ENCODE peak calls at places on chromosomes 13 and 19, in four cellular contexts. Q is tibial artery, J is aorta, G is cardiac muscle cell. K is an unnamed sample.

GRCh38 chr13:23656637-23657036 is 86.4 kb downstream of the TNFRSF19 start:
- DNase-seq in Q (no peak), J (no peak), G (peak; percentile 73), K (no peak)

GRCh38 chr13:58994778-58995177 is 1169.0 kb downstream of the DIAPH3 start:
- DNase-seq in G (no peak), Q (no peak), J (no peak), K (no peak)

GRCh38 chr19:1064661-1065605 is 2.0 kb upstream of the ARHGAP45 start:
- DNase-seq in G (peak; percentile 72), J (peak; percentile 91), Q (peak; percentile 80), K (no peak)

GRCh38 chr13:44796597-44797517 is 192.4 kb downstream of the NUFIP1 start:
- DNase-seq in G (no peak), Q (no peak), J (no peak), K (no peak)

GRCh38 chr19:30692517-30692870 is 320.3 kb downstream of the ZNF536 start:
- DNase-seq in J (no peak), Q (no peak), G (peak; percentile 4), K (no peak)

GRCh38 chr13:107276936-107277335 is 709.0 kb upstream of the ARGLU1 start:
- DNase-seq in J (no peak), G (no peak), Q (no peak), K (no peak)

GRCh38 chr19:6751189-6751588 is 11.7 kb downstream of the TRIP10 start:
- DNase-seq in Q (no peak), G (no peak), J (no peak), K (no peak)

GRCh38 chr13:99905224-99905623 is 66.3 kb downstream of the ZIC5 start:
- DNase-seq in J (no peak), Q (no peak), G (no peak), K (no peak)

GRCh38 chr13:66835040-66835628 is 395.0 kb downstream of the PCDH9 start:
- DNase-seq in Q (peak; percentile 67), G (peak; percentile 67), J (no peak), K (peak; percentile 1)

GRCh38 chr13:23674795-23675640 is 104.8 kb downstream of the TNFRSF19 start:
- DNase-seq in G (peak; percentile 60), J (no peak), Q (no peak), K (no peak)

GRCh38 chr13:52405369-52405766 is 604 bp downstream of the THSD1 start:
- DNase-seq in J (no peak), G (no peak), Q (no peak), K (no peak)

GRCh38 chr13:91185294-91185863 is 162.1 kb upstream of the MIR17HG start:
- DNase-seq in J (no peak), G (peak; percentile 47), Q (no peak), K (no peak)

GRCh38 chr13:40983725-40984669 is 35.1 kb downstream of the ELF1 start:
- DNase-seq in J (no peak), G (no peak), Q (no peak), K (no peak)

GRCh38 chr19:11984986-11985385 is 20.1 kb downstream of the ZNF763 start:
- DNase-seq in Q (no peak), J (no peak), G (no peak), K (no peak)

GRCh38 chr19:46994141-46994686 is 25.4 kb upstream of the NPAS1 start:
- DNase-seq in Q (no peak), J (no peak), G (no peak), K (no peak)

GRCh38 chr19:6059396-6059947 is 50.8 kb downstream of the RFX2 start:
- DNase-seq in Q (peak; percentile 37), J (no peak), G (no peak), K (no peak)

GRCh38 chr13:37656247-37656940 is 57.8 kb upstream of the POSTN start:
- DNase-seq in J (no peak), Q (no peak), G (peak; percentile 89), K (peak; percentile 90)

GRCh38 chr19:14761607-14762006 is 16.8 kb downstream of the ADGRE2 start:
- DNase-seq in Q (no peak), G (no peak), J (no peak), K (no peak)

GRCh38 chr19:48393559-48394330 is at the start of gene GRIN2D:
- DNase-seq in Q (no peak), G (peak; percentile 47), J (no peak), K (no peak)

GRCh38 chr19:5022066-5022860 is 53.4 kb downstream of the KDM4B start:
- DNase-seq in Q (no peak), G (no peak), J (no peak), K (no peak)

GRCh38 chr19:18865973-18866799 is 29.8 kb downstream of the CERS1 start:
- DNase-seq in J (peak; percentile 89), G (peak; percentile 68), Q (no peak), K (no peak)

GRCh38 chr19:7063339-7063738 is 4.9 kb upstream of the MBD3L3 start:
- DNase-seq in J (no peak), Q (no peak), G (no peak), K (no peak)

GRCh38 chr13:76790519-76791289 is 95.5 kb downstream of the KCTD12 start:
- DNase-seq in Q (no peak), J (no peak), G (peak; percentile 51), K (no peak)

GRCh38 chr13:28022848-28023518 is 34.5 kb upstream of the URAD start:
- DNase-seq in J (no peak), G (peak; percentile 13), Q (no peak), K (no peak)

GRCh38 chr13:29849731-29850212 is 645 bp downstream of the UBL3 start:
- DNase-seq in G (peak; percentile 54), J (peak; percentile 88), Q (peak; percentile 80), K (peak; percentile 35)

GRCh38 chr13:19154843-19155242 is 26.8 kb downstream of the TUBA3C start:
- DNase-seq in G (no peak), J (no peak), Q (no peak), K (no peak)

GRCh38 chr19:36115453-36116343 is at the start of gene TBCB:
- DNase-seq in Q (no peak), J (peak; percentile 94), G (peak; percentile 45), K (no peak)

GRCh38 chr19:29596885-29597525 is 9.1 kb upstream of the POP4 start:
- DNase-seq in Q (no peak), G (peak; percentile 34), J (no peak), K (no peak)

GRCh38 chr13:96991072-96991471 is 3.2 kb downstream of the OXGR1 start:
- DNase-seq in J (no peak), Q (no peak), G (no peak), K (no peak)

GRCh38 chr13:49820591-49821215 is 28.2 kb upstream of the KPNA3 start:
- DNase-seq in J (no peak), Q (no peak), G (no peak), K (no peak)

DNA sequence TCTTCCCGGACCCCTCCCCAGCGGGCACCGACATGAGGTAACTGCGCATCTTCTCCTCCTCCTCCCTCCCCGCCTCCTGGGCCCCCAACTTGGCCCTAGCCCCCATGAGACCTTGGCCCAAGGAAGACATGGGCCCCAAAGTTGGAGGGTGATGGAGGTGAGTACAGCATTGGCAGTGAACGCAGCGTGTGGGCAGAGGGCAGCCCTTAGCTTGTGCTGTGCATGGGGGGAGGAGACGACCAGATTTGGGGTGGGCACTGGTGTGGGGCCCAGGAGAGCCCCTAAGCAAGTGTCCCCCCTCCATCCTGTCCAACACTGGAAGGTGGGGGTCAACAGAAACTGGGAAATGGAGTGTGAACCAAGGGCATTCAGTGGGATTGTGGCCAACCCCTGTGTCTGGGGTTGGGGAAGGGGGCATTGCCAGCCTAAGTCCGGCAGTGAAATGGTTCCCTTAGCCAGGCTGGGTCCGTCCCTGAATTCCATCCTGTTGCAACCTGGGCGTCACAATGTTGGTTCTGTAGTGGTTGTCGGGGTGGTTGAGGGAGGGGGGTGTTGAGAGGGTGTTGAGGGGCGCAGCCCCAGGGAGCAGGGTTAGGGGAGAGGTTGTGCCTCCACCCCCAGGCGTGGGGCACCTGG is 23.5 kb downstream of the NUMBL start:
- DNase-seq in J (no peak), G (no peak), Q (no peak), K (no peak)
- H3K36me3 ChIP-seq in J (peaks cover 10% of the 10 kb centered on the region), G (peaks cover 5% of the 10 kb centered on the region), Q (peaks cover 53% of the 10 kb centered on the region), K (peaks cover 4% of the 10 kb centered on the region)

GRCh38 chr19:41422456-41422855 is 4.7 kb downstream of the B3GNT8 start:
- DNase-seq in Q (no peak), J (no peak), G (no peak), K (no peak)

GRCh38 chr19:41421314-41421713 is 5.9 kb downstream of the B3GNT8 start:
- DNase-seq in Q (no peak), J (no peak), G (no peak), K (no peak)

GRCh38 chr19:41422955-41423354 is 4.2 kb downstream of the B3GNT8 start:
- DNase-seq in G (no peak), Q (no peak), J (no peak), K (no peak)

GRCh38 chr19:41421973-41422372 is 5.2 kb downstream of the B3GNT8 start:
- DNase-seq in J (no peak), Q (no peak), G (no peak), K (no peak)

GRCh38 chr19:41420101-41420880 is 6.9 kb downstream of the B3GNT8 start:
- DNase-seq in G (no peak), Q (no peak), J (no peak), K (no peak)
- H3K36me3 ChIP-seq in G (peaks cover 23% of the 10 kb centered on the region), Q (peaks cover 84% of the 10 kb centered on the region), J (peaks cover 10% of the 10 kb centered on the region), K (peaks cover 1% of the 10 kb centered on the region)

DNA sequence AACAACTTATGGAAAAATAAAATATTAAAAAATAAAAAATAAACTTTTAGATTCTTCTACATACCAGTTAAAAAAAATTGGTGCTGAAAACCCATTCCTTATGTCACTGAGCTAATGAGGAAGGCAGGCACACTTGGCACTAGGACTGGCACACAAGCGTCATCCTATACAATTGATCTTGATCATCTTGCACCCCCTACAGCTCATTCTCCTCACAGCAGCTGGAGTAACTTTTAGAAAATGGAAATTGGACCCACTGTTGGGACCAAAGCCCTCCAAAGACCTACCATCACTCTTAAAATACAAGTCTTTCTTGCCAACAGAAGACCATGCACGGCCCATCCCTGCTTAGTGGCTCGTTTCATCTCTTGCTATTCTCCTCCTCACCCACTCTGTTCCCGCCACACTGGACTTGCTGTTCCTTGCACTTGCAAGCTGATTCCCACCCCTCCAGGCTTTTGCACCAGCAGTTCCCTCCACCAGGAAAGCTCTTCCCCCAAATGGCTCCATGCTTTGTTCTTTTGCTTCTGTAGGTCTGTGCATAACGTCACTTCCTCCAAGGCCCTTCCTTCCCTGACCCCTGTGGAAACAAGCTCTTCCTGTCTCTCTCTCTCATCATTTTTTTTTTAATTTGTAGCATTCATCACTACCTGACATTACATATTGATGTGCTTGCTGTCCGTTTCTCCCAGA is 11.6 kb downstream of the CTU1 start:
- DNase-seq in J (peak; percentile 65), G (no peak), Q (no peak), K (no peak)
- H3K36me3 ChIP-seq in J (no peaks in the 10 kb centered on the region), G (no peaks in the 10 kb centered on the region), Q (peaks cover 19% of the 10 kb centered on the region), K (peaks cover 2% of the 10 kb centered on the region)

DNA sequence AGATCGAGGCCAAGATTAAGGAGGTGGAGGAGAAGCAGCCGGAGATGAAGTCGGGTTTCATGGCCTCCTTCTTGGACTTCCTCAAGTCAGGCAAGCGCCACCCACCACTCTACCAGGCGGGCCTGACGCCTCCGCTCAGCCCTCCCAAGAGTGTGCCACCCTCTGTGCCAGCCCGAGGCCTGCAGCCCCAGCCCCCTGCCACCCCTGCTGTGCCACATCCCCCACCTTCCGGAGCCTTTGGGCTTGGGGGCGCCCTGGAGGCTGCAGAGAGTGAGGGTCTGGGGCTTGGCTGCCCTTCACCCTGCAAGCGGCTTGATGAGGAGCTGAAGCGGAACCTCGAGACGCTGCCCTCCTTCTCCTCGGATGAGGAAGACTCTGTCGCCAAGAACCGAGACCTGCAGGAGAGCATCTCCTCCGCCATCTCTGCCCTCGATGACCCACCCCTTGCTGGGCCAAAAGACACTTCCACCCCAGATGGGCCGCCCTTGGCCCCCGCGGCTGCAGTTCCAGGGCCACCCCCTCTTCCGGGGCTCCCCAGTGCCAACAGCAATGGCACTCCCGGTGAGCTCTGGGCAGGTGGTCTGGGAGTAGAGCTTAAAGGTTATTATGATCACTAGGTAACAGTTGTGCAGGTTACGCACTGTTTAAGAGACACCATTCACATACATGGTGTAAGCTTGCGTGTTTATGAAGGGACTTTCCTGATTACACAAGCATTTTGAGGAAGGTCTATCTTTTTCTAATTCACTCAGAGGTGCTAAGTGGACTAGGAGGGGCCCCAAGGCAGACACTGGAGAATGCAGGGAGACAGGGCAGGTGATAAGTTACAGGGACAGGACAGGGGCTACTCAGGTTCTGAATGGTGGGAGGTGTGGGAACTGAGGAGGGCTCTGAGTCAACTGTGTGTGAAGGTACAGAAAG is 8.7 kb downstream of the PRR12 start:
- DNase-seq in Q (no peak), J (no peak), G (no peak), K (no peak)
- H3K36me3 ChIP-seq in Q (peaks cover 96% of the 10 kb centered on the region), J (peaks cover 7% of the 10 kb centered on the region), G (peaks cover 60% of the 10 kb centered on the region), K (peaks cover 4% of the 10 kb centered on the region)

K was measured in kidney epithelial cell.